ENCODE peak calls at places on chromosomes 4 and X, in ten cellular contexts. H, N, C, U, M, I, Y, T, F and P are unnamed samples.

GRCh38 chr4:146959692-146960091 is 14.0 kb upstream of the TTC29 start:
- DNase-seq in C (no peak), T (peak; percentile 3), N (no peak), U (no peak), I (no peak), M (no peak), Y (peak; percentile 77), F (no peak), H (no peak), P (no peak)

GRCh38 chr4:110904435-110905050 is 281.7 kb upstream of the PITX2 start:
- DNase-seq in F (no peak), H (no peak), T (peak; percentile 8), M (no peak), U (no peak), I (no peak), Y (no peak), C (no peak), N (no peak), P (no peak)

GRCh38 chrX:22433292-22434070 is 160.8 kb downstream of the CBLL2 start:
- DNase-seq in N (no peak), F (no peak), T (no peak), C (no peak), H (no peak), Y (peak; percentile 19), I (no peak), M (peak; percentile 22), U (no peak), P (no peak)

GRCh38 chrX:275476-275966 is 5.7 kb upstream of the PLCXD1 start:
- DNase-seq in F (no peak), T (no peak), U (no peak), I (no peak), N (no peak), H (no peak), Y (no peak), M (peak; percentile 32), C (no peak), P (no peak)

GRCh38 chr4:144733566-144733965 is 87.6 kb downstream of the HHIP start:
- DNase-seq in N (no peak), C (no peak), Y (no peak), F (no peak), I (no peak), T (no peak), H (no peak), U (no peak), M (no peak), P (no peak)

GRCh38 chr4:156329779-156330178 is 376.1 kb upstream of the CTSO start:
- DNase-seq in F (no peak), T (peak; percentile 24), Y (peak; percentile 51), C (no peak), N (no peak), U (no peak), I (no peak), M (no peak), H (no peak), P (no peak)

GRCh38 chr4:149823770-149824221 is 8.2 kb upstream of the IQCM start:
- DNase-seq in I (no peak), Y (peak; percentile 77), T (peak; percentile 74), F (no peak), N (no peak), U (no peak), C (no peak), M (no peak), H (no peak), P (peak; percentile 31)

GRCh38 chrX:16822723-16823122 is 36.5 kb downstream of the TXLNG start:
- DNase-seq in C (no peak), I (no peak), U (no peak), N (no peak), M (no peak), H (no peak), Y (peak; percentile 88), T (peak; percentile 79), F (no peak), P (no peak)

GRCh38 chrX:68699960-68700746 is 52.7 kb downstream of the STARD8 start:
- DNase-seq in F (no peak), C (no peak), U (no peak), Y (peak; percentile 74), N (no peak), I (no peak), T (peak; percentile 55), M (no peak), H (no peak), P (no peak)

GRCh38 chrX:69024931-69025330 is 140.3 kb downstream of the PJA1 start:
- DNase-seq in U (no peak), T (peak; percentile 59), I (no peak), H (no peak), F (no peak), Y (peak; percentile 71), N (no peak), C (no peak), M (peak; percentile 82), P (no peak)

GRCh38 chrX:94932278-94932965 is 1258.4 kb downstream of the FAM133A start:
- DNase-seq in F (no peak), U (no peak), Y (no peak), T (no peak), H (no peak), N (no peak), I (no peak), C (no peak), M (no peak), P (no peak)

GRCh38 chrX:102154900-102155805 is 624 bp downstream of the BEX5 start:
- DNase-seq in N (no peak), T (no peak), Y (no peak), U (peak; percentile 1), C (no peak), M (no peak), F (no peak), I (no peak), H (peak; percentile 14), P (peak; percentile 19)

GRCh38 chrX:65406532-65406931 is 128.1 kb downstream of the LAS1L start:
- DNase-seq in M (no peak), F (no peak), I (no peak), N (no peak), H (no peak), C (no peak), U (no peak), Y (no peak), T (no peak), P (no peak)

GRCh38 chr4:81723927-81724587 is 252.3 kb upstream of the RASGEF1B start:
- DNase-seq in T (no peak), C (no peak), H (no peak), M (no peak), N (no peak), Y (peak; percentile 15), F (no peak), U (no peak), I (no peak), P (no peak)

GRCh38 chr4:136863756-136864155 is 668.5 kb downstream of the PCDH18 start:
- DNase-seq in C (no peak), F (no peak), H (no peak), T (peak; percentile 3), U (no peak), N (no peak), M (no peak), I (no peak), Y (peak; percentile 10), P (no peak)

GRCh38 chr4:8047837-8048678 is 108.4 kb upstream of the AFAP1 start:
- DNase-seq in F (no peak), M (no peak), I (no peak), T (no peak), H (no peak), Y (no peak), U (no peak), N (no peak), C (no peak), P (no peak)

GRCh38 chr4:118942465-118942864 is 53.8 kb downstream of the SYNPO2 start:
- DNase-seq in Y (peak; percentile 31), F (no peak), M (no peak), C (no peak), T (peak; percentile 13), N (no peak), I (no peak), H (no peak), U (no peak), P (no peak)

GRCh38 chr4:128347175-128347868 is 59.7 kb upstream of the PGRMC2 start:
- DNase-seq in Y (peak; percentile 70), U (no peak), N (no peak), T (peak; percentile 57), C (no peak), I (no peak), F (no peak), H (no peak), M (no peak), P (no peak)

GRCh38 chrX:47610506-47610905 is 9.2 kb downstream of the SYN1 start:
- DNase-seq in M (no peak), F (no peak), H (no peak), U (no peak), Y (peak; percentile 52), T (no peak), C (no peak), N (no peak), I (no peak), P (no peak)

GRCh38 chrX:154718607-154719006 is 32.3 kb downstream of the GAB3 start:
- DNase-seq in T (no peak), I (no peak), F (no peak), H (no peak), N (no peak), Y (no peak), U (no peak), M (no peak), C (no peak), P (no peak)

GRCh38 chrX:106168107-106168506 is at the start of gene PWWP3B:
- DNase-seq in I (peak; percentile 36), N (no peak), Y (peak; percentile 33), H (no peak), F (no peak), T (no peak), M (peak; percentile 42), C (no peak), U (no peak), P (peak; percentile 2)

GRCh38 chrX:154908821-154909220 is 22.7 kb downstream of the F8A1 start:
- DNase-seq in N (no peak), H (no peak), C (no peak), Y (no peak), U (no peak), M (no peak), T (no peak), F (no peak), I (no peak), P (no peak)

GRCh38 chr4:94284889-94285288 is 57.7 kb downstream of the HPGDS start:
- DNase-seq in T (no peak), C (no peak), F (no peak), M (no peak), H (no peak), N (no peak), I (no peak), Y (no peak), U (no peak), P (no peak)